ENCODE peak calls at places on chromosome 5, in seven cellular contexts. M, O, B, D, S, H and F are unnamed samples.

GRCh38 chr5:77709993-77710392 is 66.1 kb downstream of the TBCA start:
- DNase-seq in H (no peak), O (no peak), B (no peak), S (no peak), M (no peak), D (peak; percentile 10), F (no peak)

GRCh38 chr5:117299940-117300339 is 725.3 kb upstream of the SEMA6A start:
- DNase-seq in O (no peak), B (no peak), S (no peak), M (no peak), D (no peak), H (no peak), F (no peak)

GRCh38 chr5:115398726-115399125 is 102.3 kb upstream of the CCDC112 start:
- DNase-seq in S (no peak), H (peak; percentile 91), D (no peak), O (no peak), M (no peak), B (no peak), F (no peak)

GRCh38 chr5:36703245-36703860 is 96.9 kb downstream of the SLC1A3 start:
- DNase-seq in H (peak; percentile 88), D (no peak), O (no peak), M (no peak), B (no peak), S (peak; percentile 68), F (no peak)

GRCh38 chr5:60010328-60010727 is 116.8 kb upstream of the PDE4D start:
- DNase-seq in B (no peak), O (no peak), H (no peak), M (no peak), S (no peak), D (peak; percentile 9), F (no peak)

GRCh38 chr5:5523066-5523505 is 100.6 kb downstream of the ICE1 start:
- DNase-seq in M (no peak), B (no peak), H (no peak), O (no peak), D (peak; percentile 69), S (no peak), F (peak; percentile 38)

GRCh38 chr5:57429513-57430120 is 53.0 kb downstream of the ACTBL2 start:
- DNase-seq in H (no peak), M (no peak), B (no peak), D (no peak), O (no peak), S (no peak), F (no peak)

GRCh38 chr5:120463991-120464626 is at the start of gene PRR16:
- DNase-seq in S (no peak), B (peak; percentile 52), O (no peak), M (peak; percentile 47), H (peak; percentile 76), D (peak; percentile 42), F (peak; percentile 71)

GRCh38 chr5:107840592-107840991 is 169.9 kb upstream of the EFNA5 start:
- DNase-seq in O (no peak), D (no peak), M (no peak), S (no peak), B (no peak), H (no peak), F (no peak)

GRCh38 chr5:125766706-125767105 is 656.5 kb upstream of the GRAMD2B start:
- DNase-seq in S (no peak), H (no peak), B (no peak), M (no peak), D (no peak), O (no peak), F (no peak)

GRCh38 chr5:163352531-163352930 is 84.9 kb upstream of the CCNG1 start:
- DNase-seq in M (no peak), S (no peak), D (no peak), O (no peak), H (no peak), B (no peak), F (no peak)

GRCh38 chr5:148471379-148471778 is 87.6 kb downstream of the FBXO38 start:
- DNase-seq in M (no peak), S (no peak), H (no peak), B (no peak), D (no peak), O (no peak), F (no peak)

GRCh38 chr5:179237770-179238627 is 107.3 kb downstream of the ADAMTS2 start:
- DNase-seq in S (no peak), O (no peak), H (no peak), D (no peak), M (no peak), B (peak; percentile 31), F (no peak)

GRCh38 chr5:170429014-170429413 is 39.8 kb upstream of the KCNMB1 start:
- DNase-seq in O (no peak), S (no peak), M (no peak), B (no peak), D (no peak), H (peak; percentile 25), F (no peak)

GRCh38 chr5:92868442-92868841 is 712.6 kb downstream of the NR2F1-AS1 start:
- DNase-seq in M (no peak), S (no peak), O (no peak), H (no peak), D (no peak), B (no peak), F (no peak)

GRCh38 chr5:64939772-64940510 is 171.2 kb downstream of the CWC27 start:
- DNase-seq in H (peak; percentile 42), S (peak; percentile 60), B (no peak), M (no peak), D (no peak), O (no peak), F (no peak)

GRCh38 chr5:43193171-43193951 is 1.3 kb downstream of the NIM1K start:
- DNase-seq in D (peak; percentile 60), B (no peak), M (no peak), H (peak; percentile 92), S (no peak), O (no peak), F (peak; percentile 81)

GRCh38 chr5:56827043-56827442 is 11.7 kb downstream of the MAP3K1 start:
- DNase-seq in H (no peak), M (no peak), O (no peak), S (no peak), D (no peak), B (no peak), F (no peak)

GRCh38 chr5:53167836-53168235 is 58.3 kb upstream of the MOCS2 start:
- DNase-seq in S (no peak), D (no peak), O (no peak), B (no peak), M (no peak), H (peak; percentile 86), F (no peak)

GRCh38 chr5:7015586-7016256 is 302.5 kb downstream of the TENT4A start:
- DNase-seq in O (no peak), D (no peak), S (no peak), B (no peak), H (no peak), M (no peak), F (no peak)

DNA sequence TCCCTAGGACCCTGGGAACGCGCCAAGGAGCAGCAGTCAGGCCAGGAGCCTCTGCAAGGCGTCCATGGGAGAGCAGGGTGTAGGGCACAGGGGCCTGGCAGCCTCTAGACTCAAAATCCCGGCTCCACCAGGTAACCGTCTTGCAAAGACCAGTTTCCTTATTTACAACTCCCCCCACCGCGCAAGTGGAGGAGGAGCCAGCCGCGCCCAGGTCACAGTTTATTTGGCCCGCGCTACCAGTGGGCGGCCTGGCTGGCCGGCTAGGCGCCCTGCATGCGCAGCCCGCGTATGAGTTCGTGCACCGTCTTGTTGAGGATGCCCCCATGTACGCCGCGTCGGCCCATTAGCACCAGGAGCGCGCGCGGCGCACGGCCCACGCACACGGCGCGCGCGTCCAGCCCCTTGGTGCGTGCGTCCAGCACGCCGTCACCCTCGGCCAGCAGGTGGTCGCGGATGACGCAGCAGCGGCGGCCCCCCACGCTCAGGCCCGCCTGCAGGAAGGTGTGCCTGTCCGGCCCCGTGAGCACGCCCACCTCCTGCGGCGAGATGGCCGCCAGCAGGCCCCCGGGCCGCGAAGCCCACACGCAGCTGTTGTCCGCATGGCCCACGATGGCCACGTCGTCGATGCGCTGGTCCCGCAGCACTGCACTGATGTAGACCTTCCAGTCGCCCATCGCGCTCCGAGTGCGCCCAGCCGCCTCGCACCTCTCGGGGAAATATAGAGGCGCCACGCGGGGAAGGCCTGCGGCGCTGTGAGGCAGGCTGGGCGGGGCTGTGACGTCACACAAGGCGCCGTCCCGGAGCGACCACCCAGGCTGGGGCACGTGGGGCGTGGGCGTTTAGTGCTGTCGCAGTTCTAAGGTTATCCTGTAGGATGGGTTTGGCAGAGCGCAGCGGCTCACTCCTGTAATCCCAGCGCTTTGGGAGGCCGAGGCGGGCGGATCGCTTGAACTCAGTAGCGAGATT is at the start of gene PFN3:
- DNase-seq in H (peak; percentile 65), B (peak; percentile 78), O (no peak), S (no peak), M (no peak), D (no peak), F (no peak)
- TF ChIP-seq CTCF in H (no peak), B (no peak), O (no peak), S (no peak), M (no peak), D (no peak), F (no peak)

DNA sequence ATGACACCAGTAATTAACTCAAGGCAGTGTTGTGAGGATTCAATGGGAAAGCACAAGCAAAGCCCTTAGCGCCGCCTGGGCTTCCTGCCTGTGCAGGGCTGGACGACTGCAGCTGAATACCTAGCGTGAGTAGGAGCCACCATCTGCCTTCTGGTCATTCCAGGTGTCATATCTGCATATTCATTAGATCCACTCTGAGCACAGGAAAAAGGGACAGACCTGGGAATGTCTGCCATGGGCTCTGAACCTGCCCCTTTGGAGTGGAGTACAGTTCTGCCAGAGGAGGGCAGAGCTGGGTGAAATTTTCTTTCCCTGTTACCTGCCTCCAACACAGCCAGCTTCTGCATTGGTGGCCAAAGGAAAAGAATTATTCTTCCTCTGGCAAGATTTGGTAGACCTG is 298.8 kb downstream of the NSG2 start:
- DNase-seq in S (no peak), B (no peak), H (no peak), D (no peak), M (no peak), O (no peak), F (no peak)
- TF ChIP-seq CTCF in S (no peak), B (no peak), H (no peak), D (no peak), M (no peak), O (no peak), F (no peak)

GRCh38 chr5:10866913-10867312 is 105.9 kb upstream of the DAP start:
- DNase-seq in O (no peak), M (no peak), B (no peak), S (no peak), H (no peak), D (no peak), F (no peak)
- TF ChIP-seq CTCF in O (peak; percentile 5), M (no peak), B (no peak), S (no peak), H (no peak), D (no peak), F (no peak)

GRCh38 chr5:4513381-4513780 is 626.7 kb upstream of the ADAMTS16 start:
- DNase-seq in H (no peak), O (no peak), S (no peak), M (no peak), B (no peak), D (no peak), F (no peak)

GRCh38 chr5:4514067-4514648 is 626.0 kb upstream of the ADAMTS16 start:
- DNase-seq in S (no peak), O (no peak), D (no peak), B (no peak), M (no peak), H (no peak), F (no peak)

GRCh38 chr5:4511996-4512656 is 628.0 kb upstream of the ADAMTS16 start:
- DNase-seq in H (no peak), O (no peak), S (peak; percentile 76), M (no peak), D (no peak), B (no peak), F (no peak)
- TF ChIP-seq CTCF in H (no peak), O (peak; percentile 97), S (peak; percentile 53), M (no peak), D (no peak), B (no peak), F (no peak)